ENCODE peak calls at places on chromosomes 7 and 10, in ten cellular contexts. One of them, this sample, is unnamed.
A peak's percentile ranks its signal among the peaks of the same experiment; 100 is the strongest.

GRCh38 chr10:117367718-117368117 is 7.5 kb downstream of the PDZD8 start:
- DNase-seq in fibroblast of the aortic adventitia: no peak
- DNase-seq in activated CD4-positive, alpha-beta T cell treated with anti-CD3 and anti-CD28 coated beads, Interleukin-2, amount 10 ng/mL, durations not matched to agents 24 days and 14 days: no peak
- DNase-seq in DMS153: no peak
- DNase-seq in cardiac fibroblast: no peak
- DNase-seq in Right ventricle myocardium inferior: no peak
- DNase-seq in right lobe of liver: no peak
- DNase-seq in cerebellar cortex: no peak
- DNase-seq in kidney: no peak
- DNase-seq in AG04450: no peak
- DNase-seq in this sample: no peak

GRCh38 chr7:3042861-3043489 is 692 bp downstream of the CARD11 start:
- DNase-seq in cardiac fibroblast: no peak
- DNase-seq in cerebellar cortex: no peak
- DNase-seq in right lobe of liver: no peak
- DNase-seq in fibroblast of the aortic adventitia: no peak
- DNase-seq in DMS153: no peak
- DNase-seq in kidney: no peak
- DNase-seq in Right ventricle myocardium inferior: no peak
- DNase-seq in activated CD4-positive, alpha-beta T cell treated with anti-CD3 and anti-CD28 coated beads, Interleukin-2, amount 10 ng/mL, durations not matched to agents 24 days and 14 days: peak; percentile 91
- DNase-seq in AG04450: no peak
- DNase-seq in this sample: no peak

GRCh38 chr7:82593780-82594179 is 150.2 kb upstream of the CACNA2D1 start:
- DNase-seq in fibroblast of the aortic adventitia: no peak
- DNase-seq in cerebellar cortex: no peak
- DNase-seq in cardiac fibroblast: no peak
- DNase-seq in AG04450: no peak
- DNase-seq in Right ventricle myocardium inferior: no peak
- DNase-seq in DMS153: peak; percentile 77
- DNase-seq in right lobe of liver: no peak
- DNase-seq in kidney: no peak
- DNase-seq in activated CD4-positive, alpha-beta T cell treated with anti-CD3 and anti-CD28 coated beads, Interleukin-2, amount 10 ng/mL, durations not matched to agents 24 days and 14 days: no peak
- DNase-seq in this sample: no peak

GRCh38 chr7:6015917-6016652 is 7.0 kb downstream of the AIMP2 start:
- DNase-seq in DMS153: no peak
- DNase-seq in cardiac fibroblast: peak; percentile 96
- DNase-seq in Right ventricle myocardium inferior: peak; percentile 83
- DNase-seq in kidney: peak; percentile 84
- DNase-seq in fibroblast of the aortic adventitia: peak; percentile 100
- DNase-seq in AG04450: peak; percentile 90
- DNase-seq in activated CD4-positive, alpha-beta T cell treated with anti-CD3 and anti-CD28 coated beads, Interleukin-2, amount 10 ng/mL, durations not matched to agents 24 days and 14 days: no peak
- DNase-seq in cerebellar cortex: peak; percentile 36
- DNase-seq in right lobe of liver: peak; percentile 82
- DNase-seq in this sample: peak; percentile 85

GRCh38 chr10:100803481-100803880 is 58.1 kb downstream of the PAX2 start:
- DNase-seq in cerebellar cortex: no peak
- DNase-seq in cardiac fibroblast: no peak
- DNase-seq in activated CD4-positive, alpha-beta T cell treated with anti-CD3 and anti-CD28 coated beads, Interleukin-2, amount 10 ng/mL, durations not matched to agents 24 days and 14 days: no peak
- DNase-seq in kidney: no peak
- DNase-seq in right lobe of liver: no peak
- DNase-seq in Right ventricle myocardium inferior: no peak
- DNase-seq in fibroblast of the aortic adventitia: no peak
- DNase-seq in AG04450: no peak
- DNase-seq in DMS153: no peak
- DNase-seq in this sample: no peak

GRCh38 chr10:97263971-97264370 is 28.5 kb downstream of the ARHGAP19 start:
- DNase-seq in DMS153: no peak
- DNase-seq in cerebellar cortex: no peak
- DNase-seq in right lobe of liver: no peak
- DNase-seq in Right ventricle myocardium inferior: no peak
- DNase-seq in AG04450: no peak
- DNase-seq in fibroblast of the aortic adventitia: no peak
- DNase-seq in kidney: no peak
- DNase-seq in activated CD4-positive, alpha-beta T cell treated with anti-CD3 and anti-CD28 coated beads, Interleukin-2, amount 10 ng/mL, durations not matched to agents 24 days and 14 days: no peak
- DNase-seq in cardiac fibroblast: no peak
- DNase-seq in this sample: no peak

GRCh38 chr10:79052311-79053080 is 16.3 kb upstream of the ZMIZ1 start:
- DNase-seq in kidney: peak; percentile 70
- DNase-seq in right lobe of liver: peak; percentile 40
- DNase-seq in cerebellar cortex: no peak
- DNase-seq in cardiac fibroblast: peak; percentile 17
- DNase-seq in Right ventricle myocardium inferior: no peak
- DNase-seq in AG04450: no peak
- DNase-seq in DMS153: peak; percentile 36
- DNase-seq in activated CD4-positive, alpha-beta T cell treated with anti-CD3 and anti-CD28 coated beads, Interleukin-2, amount 10 ng/mL, durations not matched to agents 24 days and 14 days: peak; percentile 76
- DNase-seq in fibroblast of the aortic adventitia: no peak
- DNase-seq in this sample: no peak

GRCh38 chr7:151687523-151688235 is 168.0 kb upstream of the RHEB start:
- DNase-seq in activated CD4-positive, alpha-beta T cell treated with anti-CD3 and anti-CD28 coated beads, Interleukin-2, amount 10 ng/mL, durations not matched to agents 24 days and 14 days: no peak
- DNase-seq in DMS153: no peak
- DNase-seq in kidney: peak; percentile 92
- DNase-seq in fibroblast of the aortic adventitia: peak; percentile 95
- DNase-seq in cardiac fibroblast: peak; percentile 94
- DNase-seq in cerebellar cortex: no peak
- DNase-seq in right lobe of liver: no peak
- DNase-seq in AG04450: peak; percentile 91
- DNase-seq in Right ventricle myocardium inferior: no peak
- DNase-seq in this sample: peak; percentile 55

GRCh38 chr7:43502941-43503340 is 80.0 kb upstream of the STK17A start:
- DNase-seq in Right ventricle myocardium inferior: no peak
- DNase-seq in kidney: no peak
- DNase-seq in cardiac fibroblast: no peak
- DNase-seq in right lobe of liver: no peak
- DNase-seq in DMS153: no peak
- DNase-seq in activated CD4-positive, alpha-beta T cell treated with anti-CD3 and anti-CD28 coated beads, Interleukin-2, amount 10 ng/mL, durations not matched to agents 24 days and 14 days: no peak
- DNase-seq in AG04450: no peak
- DNase-seq in cerebellar cortex: no peak
- DNase-seq in fibroblast of the aortic adventitia: no peak
- DNase-seq in this sample: no peak

GRCh38 chr7:94510582-94511456 is 1.2 kb downstream of the CASD1 start:
- DNase-seq in activated CD4-positive, alpha-beta T cell treated with anti-CD3 and anti-CD28 coated beads, Interleukin-2, amount 10 ng/mL, durations not matched to agents 24 days and 14 days: peak; percentile 78
- DNase-seq in AG04450: no peak
- DNase-seq in kidney: no peak
- DNase-seq in cerebellar cortex: peak; percentile 58
- DNase-seq in DMS153: peak; percentile 26
- DNase-seq in cardiac fibroblast: peak; percentile 29
- DNase-seq in right lobe of liver: peak; percentile 60
- DNase-seq in fibroblast of the aortic adventitia: peak; percentile 22
- DNase-seq in Right ventricle myocardium inferior: peak; percentile 56
- DNase-seq in this sample: no peak

GRCh38 chr7:128911441-128912031 is 1.0 kb upstream of the KCP start:
- DNase-seq in activated CD4-positive, alpha-beta T cell treated with anti-CD3 and anti-CD28 coated beads, Interleukin-2, amount 10 ng/mL, durations not matched to agents 24 days and 14 days: no peak
- DNase-seq in DMS153: no peak
- DNase-seq in Right ventricle myocardium inferior: peak; percentile 70
- DNase-seq in cardiac fibroblast: peak; percentile 27
- DNase-seq in AG04450: no peak
- DNase-seq in kidney: no peak
- DNase-seq in cerebellar cortex: peak; percentile 82
- DNase-seq in fibroblast of the aortic adventitia: no peak
- DNase-seq in right lobe of liver: no peak
- DNase-seq in this sample: peak; percentile 30

GRCh38 chr7:32293833-32294232 is 196.3 kb downstream of the LSM5 start:
- DNase-seq in AG04450: no peak
- DNase-seq in fibroblast of the aortic adventitia: no peak
- DNase-seq in Right ventricle myocardium inferior: no peak
- DNase-seq in activated CD4-positive, alpha-beta T cell treated with anti-CD3 and anti-CD28 coated beads, Interleukin-2, amount 10 ng/mL, durations not matched to agents 24 days and 14 days: no peak
- DNase-seq in cardiac fibroblast: no peak
- DNase-seq in DMS153: no peak
- DNase-seq in kidney: no peak
- DNase-seq in cerebellar cortex: no peak
- DNase-seq in right lobe of liver: no peak
- DNase-seq in this sample: no peak

GRCh38 chr7:85673881-85674280 is 487.0 kb upstream of the SEMA3D start:
- DNase-seq in activated CD4-positive, alpha-beta T cell treated with anti-CD3 and anti-CD28 coated beads, Interleukin-2, amount 10 ng/mL, durations not matched to agents 24 days and 14 days: no peak
- DNase-seq in kidney: no peak
- DNase-seq in AG04450: no peak
- DNase-seq in fibroblast of the aortic adventitia: no peak
- DNase-seq in cerebellar cortex: no peak
- DNase-seq in DMS153: no peak
- DNase-seq in cardiac fibroblast: no peak
- DNase-seq in Right ventricle myocardium inferior: no peak
- DNase-seq in right lobe of liver: no peak
- DNase-seq in this sample: no peak

This sample was measured in left ventricle myocardium superior.